ENCODE peak calls at places on chromosomes 3 and 15, in four cellular contexts. L is posterior cingulate gyrus, U is T-helper 17 cell, Y is cardiac muscle cell. K is an unnamed sample.

GRCh38 chr3:134797080-134797801 is 2.2 kb downstream of the EPHB1 start:
- DNase-seq in Y (no peak), U (no peak), L (no peak), K (no peak)

GRCh38 chr15:58396181-58396580 is 35.6 kb upstream of the LIPC start:
- DNase-seq in L (no peak), U (no peak), Y (peak; percentile 91), K (peak; percentile 86)

GRCh38 chr3:127671523-127672428 is 976 bp upstream of the ABTB1 start:
- DNase-seq in Y (peak; percentile 11), U (no peak), L (peak; percentile 33), K (no peak)

GRCh38 chr3:159322322-159322939 is 520.6 kb downstream of the MFSD1 start:
- DNase-seq in U (no peak), Y (peak; percentile 42), L (peak; percentile 8), K (no peak)

GRCh38 chr3:58305882-58306661 is at the start of the genes HTD2 and RPP14:
- DNase-seq in U (peak; percentile 94), Y (peak; percentile 99), L (peak; percentile 97), K (peak; percentile 95)

GRCh38 chr3:126582286-126582685 is 23.6 kb upstream of the C3orf22 start:
- DNase-seq in Y (no peak), L (no peak), U (no peak), K (no peak)

GRCh38 chr3:138361193-138361525 is 12.8 kb downstream of the MRAS start:
- DNase-seq in U (no peak), L (no peak), Y (no peak), K (no peak)

GRCh38 chr3:62374375-62374876 is 1.1 kb upstream of the FEZF2 start:
- DNase-seq in Y (no peak), U (no peak), L (no peak), K (no peak)

GRCh38 chr3:106367496-106367895 is 498.7 kb upstream of the CBLB start:
- DNase-seq in Y (no peak), L (no peak), U (no peak), K (no peak)

GRCh38 chr3:183493296-183494045 is 62.0 kb downstream of the KLHL6 start:
- DNase-seq in U (no peak), L (no peak), Y (no peak), K (no peak)

GRCh38 chr15:92098869-92099268 is 245.4 kb downstream of the SLCO3A1 start:
- DNase-seq in Y (peak; percentile 35), U (no peak), L (peak; percentile 55), K (no peak)

GRCh38 chr3:16203031-16203430 is 28.6 kb downstream of the GALNT15 start:
- DNase-seq in L (no peak), U (no peak), Y (no peak), K (no peak)

GRCh38 chr15:26051771-26052685 is 188.9 kb upstream of the ATP10A start:
- DNase-seq in L (no peak), Y (no peak), U (no peak), K (peak; percentile 33)

GRCh38 chr3:47429476-47430270 is 46.1 kb downstream of the SCAP start:
- DNase-seq in L (no peak), U (no peak), Y (no peak), K (no peak)

GRCh38 chr3:114456742-114457141 is 162.9 kb downstream of the TIGIT start:
- DNase-seq in Y (no peak), U (no peak), L (no peak), K (no peak)

GRCh38 chr3:184096811-184097378 is at the start of gene HTR3E:
- DNase-seq in Y (no peak), L (no peak), U (no peak), K (no peak)

GRCh38 chr15:80010131-80010673 is 39.2 kb upstream of the BCL2A1 start:
- DNase-seq in U (no peak), Y (peak; percentile 10), L (no peak), K (no peak)

GRCh38 chr15:87610366-87610765 is 646.2 kb downstream of the NTRK3 start:
- DNase-seq in Y (peak; percentile 87), L (no peak), U (no peak), K (no peak)

GRCh38 chr3:69290006-69290405 is 95.9 kb downstream of the FRMD4B start:
- DNase-seq in Y (no peak), L (no peak), U (no peak), K (no peak)

GRCh38 chr3:31704651-31705179 is 172.0 kb downstream of the STT3B start:
- DNase-seq in L (no peak), Y (no peak), U (no peak), K (peak; percentile 22)

GRCh38 chr15:77823736-77824135 is 191.0 kb upstream of the LINGO1 start:
- DNase-seq in L (no peak), U (no peak), Y (no peak), K (no peak)